ENCODE peak calls at places on chromosomes 16 and 17, in six cellular contexts. Z is nephron progenitor cell; A is NCI-H345; D is prostate gland; F is effector memory CD8-positive, alpha-beta T cell; I is AG10803. X is an unnamed sample.
A peak's percentile ranks its signal among the peaks of the same experiment; 100 is the strongest.

GRCh38 chr17:18038149-18038850 is 668 bp downstream of the ATPAF2 start:
- DNase-seq in D (no peak), A (no peak), F (no peak), Z (no peak), I (no peak), X (no peak)

GRCh38 chr16:20938426-20938825 is 37.9 kb downstream of the LYRM1 start:
- DNase-seq in I (peak; percentile 27), F (no peak), D (no peak), A (no peak), Z (no peak), X (peak; percentile 44)

GRCh38 chr16:74742051-74742481 is 32.6 kb downstream of the FA2H start:
- DNase-seq in D (no peak), I (peak; percentile 7), Z (peak; percentile 25), F (no peak), A (no peak), X (no peak)

GRCh38 chr16:47852991-47853390 is 302.8 kb downstream of the ABCC12 start:
- DNase-seq in D (no peak), I (no peak), A (no peak), F (no peak), Z (no peak), X (no peak)

GRCh38 chr17:40442392-40443195 is 656 bp upstream of the IGFBP4 start:
- DNase-seq in D (no peak), Z (no peak), F (no peak), A (no peak), I (no peak), X (peak; percentile 53)

GRCh38 chr16:24198807-24199533 is 57.2 kb upstream of the CACNG3 start:
- DNase-seq in D (no peak), F (no peak), I (no peak), Z (no peak), A (no peak), X (no peak)

GRCh38 chr17:39002991-39003715 is 36.0 kb upstream of the FBXO47 start:
- DNase-seq in F (no peak), A (no peak), D (peak; percentile 9), Z (no peak), I (peak; percentile 86), X (peak; percentile 74)

GRCh38 chr17:57782051-57782490 is 37.0 kb upstream of the CCDC182 start:
- DNase-seq in A (no peak), I (no peak), Z (no peak), F (no peak), D (no peak), X (no peak)

GRCh38 chr17:64202683-64203430 is 60.2 kb downstream of the TEX2 start:
- DNase-seq in Z (no peak), F (no peak), A (no peak), D (no peak), I (peak; percentile 58), X (peak; percentile 80)

GRCh38 chr16:86777098-86777946 is 199.0 kb downstream of the FOXL1 start:
- DNase-seq in A (no peak), I (no peak), F (no peak), Z (no peak), D (no peak), X (no peak)

GRCh38 chr16:11087691-11088431 is 143.5 kb downstream of the CLEC16A start:
- DNase-seq in F (no peak), D (no peak), Z (no peak), A (no peak), I (peak; percentile 15), X (peak; percentile 19)

GRCh38 chr17:78940708-78941107 is 15.5 kb upstream of the TIMP2 start:
- DNase-seq in F (no peak), A (no peak), I (no peak), D (no peak), Z (no peak), X (no peak)

GRCh38 chr17:46262271-46262670 is 32.7 kb upstream of the LRRC37A start:
- DNase-seq in D (no peak), I (no peak), Z (no peak), A (no peak), F (no peak), X (no peak)

GRCh38 chr16:12239953-12240485 is 263.5 kb downstream of the SNX29 start:
- DNase-seq in I (peak; percentile 74), A (no peak), F (no peak), D (no peak), Z (no peak), X (peak; percentile 84)

GRCh38 chr17:27968206-27968732 is 74.2 kb upstream of the NLK start:
- DNase-seq in Z (no peak), A (no peak), F (no peak), I (no peak), D (no peak), X (no peak)

GRCh38 chr17:35727635-35728034 is 3.8 kb upstream of the RASL10B start:
- DNase-seq in F (no peak), A (no peak), D (no peak), Z (no peak), I (no peak), X (no peak)

GRCh38 chr16:48810436-48810802 is 200.4 kb upstream of the N4BP1 start:
- DNase-seq in Z (no peak), D (no peak), I (no peak), F (no peak), A (no peak), X (no peak)

GRCh38 chr16:48959204-48959603 is 322.4 kb downstream of the CBLN1 start:
- DNase-seq in F (no peak), D (no peak), Z (no peak), I (no peak), A (no peak), X (no peak)

GRCh38 chr16:5036228-5037156 is 2.8 kb upstream of the NAGPA start:
- DNase-seq in I (no peak), D (no peak), Z (no peak), A (no peak), F (no peak), X (no peak)

GRCh38 chr17:80658821-80659220 is 114.2 kb downstream of the RPTOR start:
- DNase-seq in F (no peak), D (no peak), I (no peak), Z (no peak), A (no peak), X (no peak)

GRCh38 chr16:49576173-49576494 is 202.5 kb downstream of the C16orf78 start:
- DNase-seq in F (no peak), D (no peak), Z (no peak), I (no peak), A (no peak), X (no peak)

GRCh38 chr17:31733326-31733725 is 125.7 kb downstream of the COPRS start:
- DNase-seq in F (no peak), A (no peak), D (no peak), Z (no peak), I (no peak), X (no peak)